ENCODE peak calls at places on chromosome X, in six cellular contexts. X, A, B, Z, F and P are unnamed samples.
A peak's percentile ranks its signal among the peaks of the same experiment; 100 is the strongest.

GRCh38 chrX:13103914-13104274 is 59.5 kb upstream of the FAM9C start:
- DNase-seq in X (no peak), A (no peak), B (no peak), Z (no peak), F (no peak), P (no peak)

GRCh38 chrX:72169008-72169728 is 12.4 kb upstream of the PIN4 start:
- DNase-seq in X (no peak), A (no peak), B (no peak), Z (no peak), F (no peak), P (no peak)

GRCh38 chrX:71053217-71053621 is 14.9 kb downstream of the SNX12 start:
- DNase-seq in X (no peak), A (peak; percentile 47), B (no peak), Z (peak; percentile 14), F (no peak), P (no peak)

GRCh38 chrX:36957425-36958328 is 50.5 kb upstream of the FAM47C start:
- DNase-seq in X (peak; percentile 87), A (no peak), B (no peak), Z (no peak), F (no peak), P (no peak)

GRCh38 chrX:19912-20571 is 261.1 kb upstream of the PLCXD1 start:
- DNase-seq in X (no peak), A (no peak), B (no peak), Z (no peak), F (peak; percentile 46), P (no peak)

GRCh38 chrX:19440713-19441112 is 74.6 kb downstream of the MAP3K15 start:
- DNase-seq in X (no peak), A (no peak), B (no peak), Z (no peak), F (no peak), P (no peak)

GRCh38 chrX:13110427-13111324 is 66.3 kb upstream of the FAM9C start:
- DNase-seq in X (peak; percentile 10), A (no peak), B (no peak), Z (no peak), F (no peak), P (no peak)

GRCh38 chrX:101685923-101686322 is 26.3 kb upstream of the ARMCX2 start:
- DNase-seq in X (no peak), A (no peak), B (no peak), Z (no peak), F (no peak), P (no peak)

GRCh38 chrX:48663241-48663640 is 20.4 kb upstream of the WAS start:
- DNase-seq in X (no peak), A (no peak), B (no peak), Z (no peak), F (no peak), P (no peak)

GRCh38 chrX:1394731-1395501 is 3.0 kb upstream of the SLC25A6 start:
- DNase-seq in X (no peak), A (no peak), B (no peak), Z (no peak), F (peak; percentile 45), P (peak; percentile 79)

GRCh38 chrX:40694833-40695232 is 40.5 kb downstream of the MED14 start:
- DNase-seq in X (no peak), A (no peak), B (no peak), Z (no peak), F (no peak), P (no peak)

GRCh38 chrX:154411322-154411980 is at the start of gene TAFAZZIN:
- DNase-seq in X (peak; percentile 87), A (peak; percentile 89), B (peak; percentile 57), Z (peak; percentile 66), F (peak; percentile 80), P (no peak)

GRCh38 chrX:136954930-136955329 is 74.4 kb upstream of the RBMX start:
- DNase-seq in X (peak; percentile 58), A (no peak), B (no peak), Z (no peak), F (no peak), P (no peak)

GRCh38 chrX:156003486-156004185 is 6.1 kb downstream of the IL9R start:
- DNase-seq in X (no peak), A (no peak), B (no peak), Z (no peak), F (no peak), P (no peak)

GRCh38 chrX:132209527-132209926 is 9.7 kb downstream of the RAP2C start:
- DNase-seq in X (no peak), A (no peak), B (no peak), Z (no peak), F (no peak), P (no peak)

GRCh38 chrX:47863187-47863586 is 26.5 kb downstream of the ZNF81 start:
- DNase-seq in X (no peak), A (no peak), B (no peak), Z (no peak), F (peak; percentile 38), P (no peak)

GRCh38 chrX:135484636-135485289 is 35.7 kb upstream of the INTS6L start:
- DNase-seq in X (peak; percentile 75), A (peak; percentile 14), B (no peak), Z (no peak), F (no peak), P (no peak)

GRCh38 chrX:455199-455598 is 68.5 kb upstream of the PPP2R3B start:
- DNase-seq in X (no peak), A (no peak), B (no peak), Z (no peak), F (no peak), P (peak; percentile 34)

GRCh38 chrX:110669572-110669971 is 126.0 kb downstream of the CHRDL1 start:
- DNase-seq in X (peak; percentile 28), A (no peak), B (no peak), Z (no peak), F (no peak), P (no peak)

GRCh38 chrX:87583679-87584078 is 66.1 kb downstream of the KLHL4 start:
- DNase-seq in X (peak; percentile 64), A (no peak), B (no peak), Z (no peak), F (no peak), P (no peak)

GRCh38 chrX:15915959-15916703 is 61.5 kb upstream of the AP1S2 start:
- DNase-seq in X (no peak), A (no peak), B (no peak), Z (no peak), F (no peak), P (no peak)

GRCh38 chrX:109484886-109485285 is 3.0 kb upstream of the GUCY2F start:
- DNase-seq in X (no peak), A (no peak), B (no peak), Z (no peak), F (no peak), P (no peak)

GRCh38 chrX:2478546-2479419 is 22.0 kb downstream of the DHRSX start:
- DNase-seq in X (no peak), A (no peak), B (no peak), Z (no peak), F (no peak), P (peak; percentile 53)

GRCh38 chrX:115449742-115450141 is 111.2 kb upstream of the PLS3 start:
- DNase-seq in X (peak; percentile 40), A (no peak), B (no peak), Z (no peak), F (peak; percentile 86), P (no peak)

GRCh38 chrX:131405497-131405896 is 116.4 kb upstream of the IGSF1 start:
- DNase-seq in X (no peak), A (no peak), B (no peak), Z (no peak), F (no peak), P (no peak)

GRCh38 chrX:34467437-34467836 is 189.6 kb downstream of the TMEM47 start:
- DNase-seq in X (peak; percentile 3), A (no peak), B (no peak), Z (no peak), F (no peak), P (no peak)

GRCh38 chrX:80181079-80181478 is 166.5 kb downstream of the TBX22 start:
- DNase-seq in X (peak; percentile 44), A (no peak), B (no peak), Z (no peak), F (no peak), P (no peak)

GRCh38 chrX:50386520-50386919 is 84.1 kb downstream of the DGKK start:
- DNase-seq in X (no peak), A (no peak), B (no peak), Z (no peak), F (no peak), P (no peak)

GRCh38 chrX:119015407-119016242 is 41.2 kb downstream of the LONRF3 start:
- DNase-seq in X (peak; percentile 28), A (peak; percentile 31), B (peak; percentile 19), Z (no peak), F (peak; percentile 53), P (no peak)

GRCh38 chrX:16687514-16687913 is 25.0 kb downstream of the CTPS2 start:
- DNase-seq in X (no peak), A (no peak), B (no peak), Z (no peak), F (no peak), P (no peak)